ENCODE peak calls at places on chromosomes 16 and 17, in ten cellular contexts. T, X, O, Z, P, E, W, Y, S and U are unnamed samples.

GRCh38 chr17:37392024-37392590 is 14.5 kb downstream of the ACACA start:
- DNase-seq in T (peak; percentile 90), Z (no peak), E (no peak), S (no peak), O (no peak), P (peak; percentile 34), X (no peak), Y (no peak), W (no peak), U (peak; percentile 34)

GRCh38 chr17:48429156-48429555 is 858 bp downstream of the SKAP1 start:
- DNase-seq in Z (no peak), T (no peak), O (no peak), W (no peak), X (no peak), S (no peak), E (no peak), Y (no peak), P (no peak), U (no peak)

GRCh38 chr16:28192811-28193529 is 18.8 kb downstream of the XPO6 start:
- DNase-seq in Y (no peak), S (no peak), X (no peak), E (peak; percentile 65), O (no peak), T (no peak), Z (no peak), P (no peak), W (peak; percentile 42), U (no peak)

GRCh38 chr16:50530277-50531236 is 17.6 kb upstream of the NKD1 start:
- DNase-seq in S (no peak), P (no peak), X (no peak), Y (no peak), E (no peak), O (peak; percentile 90), T (no peak), Z (no peak), W (peak; percentile 72), U (peak; percentile 8)

GRCh38 chr16:75477680-75478473 is 13.4 kb upstream of the TMEM170A start:
- DNase-seq in S (no peak), Z (no peak), P (no peak), E (no peak), T (no peak), Y (no peak), O (no peak), W (no peak), X (no peak), U (peak; percentile 78)

GRCh38 chr17:9239821-9240658 is 218.7 kb downstream of the NTN1 start:
- DNase-seq in X (peak; percentile 75), Z (peak; percentile 95), T (peak; percentile 39), Y (peak; percentile 66), S (peak; percentile 87), E (peak; percentile 78), O (peak; percentile 86), P (peak; percentile 50), W (peak; percentile 71), U (peak; percentile 81)

GRCh38 chr17:76270127-76270592 is 5.0 kb downstream of the UBALD2 start:
- DNase-seq in Z (peak; percentile 80), S (no peak), X (no peak), E (no peak), P (no peak), T (no peak), W (no peak), O (no peak), Y (no peak), U (no peak)

GRCh38 chr16:2824626-2825025 is 5.5 kb upstream of the ZG16B start:
- DNase-seq in E (peak; percentile 2), X (no peak), O (no peak), T (no peak), Y (no peak), Z (no peak), W (no peak), P (no peak), S (no peak), U (no peak)

GRCh38 chr17:65177901-65178300 is 40.7 kb downstream of the RGS9 start:
- DNase-seq in T (peak; percentile 83), W (no peak), Z (no peak), X (no peak), P (no peak), O (no peak), S (no peak), Y (no peak), E (no peak), U (no peak)

GRCh38 chr17:18139498-18139897 is 30.9 kb downstream of the MYO15A start:
- DNase-seq in P (no peak), Y (no peak), T (no peak), E (no peak), Z (peak; percentile 63), O (no peak), W (no peak), X (no peak), S (no peak), U (no peak)

GRCh38 chr16:85281181-85281580 is 168.9 kb upstream of the CIBAR2 start:
- DNase-seq in Z (no peak), Y (no peak), O (no peak), E (no peak), X (no peak), W (no peak), P (no peak), T (no peak), S (no peak), U (no peak)

GRCh38 chr17:4247981-4248388 is 15.8 kb downstream of the ANKFY1 start:
- DNase-seq in Z (no peak), X (no peak), Y (no peak), O (peak; percentile 76), W (peak; percentile 64), T (no peak), S (no peak), E (peak; percentile 82), P (no peak), U (no peak)
- H3K4me1 ChIP-seq in Z (peaks cover 39% of the 10 kb centered on the region), X (peaks cover 3% of the 10 kb centered on the region), Y (no peaks in the 10 kb centered on the region), O (peaks cover 40% of the 10 kb centered on the region), W (peaks cover 60% of the 10 kb centered on the region), T (peaks cover 8% of the 10 kb centered on the region), S (peaks cover 49% of the 10 kb centered on the region), E (peaks cover 33% of the 10 kb centered on the region), P (peaks cover 11% of the 10 kb centered on the region), U (peaks cover 27% of the 10 kb centered on the region)

DNA sequence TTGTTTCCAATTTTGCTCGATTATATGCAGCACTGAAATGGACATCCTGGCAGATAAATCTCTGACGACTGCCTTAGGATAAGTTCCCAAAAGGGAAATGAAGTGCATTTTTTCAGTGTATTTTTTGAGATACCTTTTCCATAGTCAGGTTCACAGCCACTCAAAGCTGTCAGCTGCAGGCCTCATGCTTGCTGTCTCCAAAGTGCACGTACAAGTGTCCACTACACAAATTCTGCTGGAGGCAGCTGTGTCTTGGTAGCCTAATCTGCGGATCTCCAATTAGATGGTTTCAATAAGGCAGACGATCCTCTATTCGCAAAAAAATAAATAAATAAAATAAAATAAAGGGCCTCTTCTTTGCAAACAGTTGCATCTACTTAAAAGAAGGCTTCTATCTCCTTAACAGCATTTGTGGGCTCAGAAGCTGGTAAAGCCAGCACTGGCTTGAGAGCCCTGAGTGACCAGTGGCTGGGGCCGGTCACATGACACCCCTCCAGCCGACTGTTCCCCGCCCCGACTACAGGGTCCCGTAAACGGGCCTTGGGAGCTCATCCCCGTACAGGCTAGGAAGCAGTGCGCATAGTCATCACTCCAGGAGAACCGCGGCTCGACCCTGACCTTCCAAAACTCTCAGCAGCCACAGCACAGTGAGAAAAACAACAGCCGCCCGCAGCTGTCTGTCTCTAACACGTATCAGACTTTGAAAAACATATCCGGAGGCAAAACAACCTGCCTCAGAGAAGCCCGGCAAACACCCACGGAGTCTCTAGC is 18.8 kb downstream of the RPH3AL start:
- DNase-seq in T (peak; percentile 33), S (peak; percentile 88), Y (peak; percentile 91), O (peak; percentile 92), P (no peak), W (peak; percentile 60), Z (no peak), E (peak; percentile 67), X (peak; percentile 97), U (peak; percentile 62)
- TF ChIP-seq POLR2A in T (no peak), S (peak; percentile 85), Y (no peak), O (peak; percentile 62), P (no peak), W (no peak), Z (no peak), E (peak; percentile 35), X (peak; percentile 50), U (no peak)

GRCh38 chr17:67585077-67585602 is 132.6 kb upstream of the NOL11 start:
- DNase-seq in Y (no peak), O (no peak), Z (no peak), X (no peak), P (no peak), E (no peak), T (peak; percentile 40), S (no peak), W (no peak), U (no peak)
- TF ChIP-seq CTCF in Y (no peak), O (no peak), Z (no peak), X (no peak), P (no peak), E (no peak), T (no peak), S (no peak), W (no peak), U (no peak)

GRCh38 chr17:1493291-1493980 is 950 bp upstream of the MYO1C start:
- DNase-seq in S (peak; percentile 79), T (no peak), P (no peak), O (no peak), X (no peak), E (peak; percentile 66), Y (no peak), W (peak; percentile 53), Z (no peak), U (no peak)

GRCh38 chr17:1490643-1491405 is 1.7 kb downstream of the MYO1C start:
- DNase-seq in O (peak; percentile 69), Y (peak; percentile 54), S (peak; percentile 91), Z (peak; percentile 95), X (peak; percentile 56), T (no peak), E (peak; percentile 84), W (peak; percentile 68), P (peak; percentile 58), U (peak; percentile 64)

GRCh38 chr17:1494203-1494602 is 1.7 kb upstream of the MYO1C start:
- DNase-seq in X (no peak), E (no peak), O (no peak), Z (no peak), W (no peak), P (no peak), S (no peak), Y (no peak), T (no peak), U (no peak)

GRCh38 chr17:1492249-1493206 is at the start of gene MYO1C:
- DNase-seq in Z (peak; percentile 87), W (no peak), T (no peak), Y (no peak), P (no peak), S (no peak), E (no peak), O (no peak), X (no peak), U (peak; percentile 86)

DNA sequence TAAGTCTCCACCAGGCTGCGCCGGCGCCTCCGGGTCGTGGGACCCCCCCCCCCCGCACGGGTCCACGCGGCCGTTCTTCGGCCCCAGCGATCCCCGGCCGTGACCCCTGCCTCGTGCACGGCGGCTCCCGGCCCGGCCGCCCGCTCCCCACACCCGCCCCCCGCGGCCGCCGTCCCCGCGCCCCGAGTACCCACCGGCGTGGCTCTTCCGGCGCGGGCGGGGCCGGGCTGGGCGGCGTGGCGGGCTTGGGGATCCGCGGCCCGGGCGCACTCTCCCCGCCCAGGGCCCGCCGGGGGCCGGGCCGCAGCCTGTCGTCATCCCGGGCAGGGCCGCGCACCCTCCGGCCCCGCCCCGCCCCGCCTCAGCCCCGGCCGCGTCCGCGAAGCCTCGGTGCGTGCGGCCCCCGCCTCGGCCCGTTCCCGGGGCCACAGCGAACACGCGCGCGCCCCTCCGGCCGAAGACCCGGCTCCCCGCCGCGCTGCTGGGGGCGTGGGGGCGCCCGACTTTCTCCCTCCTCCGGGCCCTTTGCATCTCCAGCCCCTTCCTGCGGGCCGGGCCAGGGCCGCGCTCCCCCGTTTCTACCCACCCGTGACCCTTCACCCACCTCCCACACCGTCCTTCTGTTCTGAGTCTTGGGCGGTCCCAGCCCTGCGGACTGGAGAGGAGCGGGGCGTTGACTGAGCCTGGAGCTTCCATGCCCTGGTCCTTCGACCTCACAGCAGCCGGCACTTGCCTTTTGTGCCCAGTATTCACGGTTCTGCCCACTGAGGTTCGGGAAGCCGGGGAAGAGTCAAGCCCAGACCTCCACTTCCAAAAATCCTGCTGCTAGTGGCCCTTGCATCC is 859 bp downstream of the MYO1C start:
- DNase-seq in W (peak; percentile 78), X (peak; percentile 61), E (peak; percentile 84), Z (peak; percentile 96), O (peak; percentile 70), Y (peak; percentile 52), S (peak; percentile 88), T (no peak), P (no peak), U (peak; percentile 66)
- H3K4me1 ChIP-seq in W (peaks cover 88% of the 10 kb centered on the region), X (peaks cover 7% of the 10 kb centered on the region), E (peaks cover 48% of the 10 kb centered on the region), Z (peaks cover 80% of the 10 kb centered on the region), O (peaks cover 56% of the 10 kb centered on the region), Y (peaks cover 34% of the 10 kb centered on the region), S (peaks cover 71% of the 10 kb centered on the region), T (peaks cover 23% of the 10 kb centered on the region), P (peaks cover 41% of the 10 kb centered on the region), U (peaks cover 53% of the 10 kb centered on the region)